ENCODE peak calls at places on chromosomes 4 and X, in seven cellular contexts. R is pancreas, K is endodermal cell, Q is adrenal gland, O is fibroblast of pulmonary artery, H is AG10803, L is coronary artery. U is an unnamed sample.

GRCh38 chr4:47209833-47210232 is 178.5 kb downstream of the GABRB1 start:
- DNase-seq in R (no peak), H (peak), Q (no peak), K (no peak), L (no peak), O (peak), U (no peak)

GRCh38 chrX:13364230-13364629 is 44.4 kb upstream of the ATXN3L start:
- DNase-seq in R (no peak), L (no peak), O (no peak), K (no peak), Q (no peak), H (peak), U (no peak)

GRCh38 chr4:138035781-138036258 is 206.3 kb downstream of the SLC7A11 start:
- DNase-seq in R (no peak), O (peak), Q (peak), K (peak), L (no peak), H (peak), U (no peak)

GRCh38 chrX:15948318-15948660 is 93.7 kb upstream of the AP1S2 start:
- DNase-seq in K (no peak), R (no peak), O (no peak), Q (no peak), H (no peak), L (no peak), U (no peak)

GRCh38 chr4:152310223-152310622 is 225.7 kb downstream of the FBXW7 start:
- DNase-seq in R (no peak), Q (no peak), O (peak), H (peak), K (no peak), L (no peak), U (no peak)

GRCh38 chrX:18955676-18956075 is 28.2 kb downstream of the PHKA2 start:
- DNase-seq in Q (no peak), O (no peak), H (no peak), K (no peak), R (no peak), L (no peak), U (no peak)

GRCh38 chr4:8507251-8507570 is 66.6 kb downstream of the TRMT44 start:
- DNase-seq in O (no peak), R (no peak), L (no peak), H (peak), Q (no peak), K (no peak), U (no peak)

GRCh38 chr4:129806986-129807385 is 711.0 kb downstream of the C4orf33 start:
- DNase-seq in K (no peak), Q (no peak), H (no peak), R (no peak), L (no peak), O (no peak), U (no peak)

GRCh38 chr4:47531954-47532321 is 46.9 kb downstream of the ATP10D start:
- DNase-seq in O (no peak), Q (peak), R (no peak), L (no peak), H (no peak), K (no peak), U (no peak)

GRCh38 chr4:88054909-88055308 is 47.5 kb downstream of the PKD2 start:
- DNase-seq in Q (peak), O (peak), R (no peak), L (no peak), H (peak), K (peak), U (no peak)

GRCh38 chrX:120299928-120300327 is 11.3 kb downstream of the TMEM255A start:
- DNase-seq in R (no peak), Q (peak), K (peak), L (no peak), O (no peak), H (no peak), U (no peak)

GRCh38 chrX:86829786-86830185 is 681.5 kb downstream of the DACH2 start:
- DNase-seq in H (no peak), K (no peak), O (no peak), L (no peak), Q (no peak), R (no peak), U (no peak)

GRCh38 chr4:120304801-120305200 is 238.2 kb upstream of the MAD2L1 start:
- DNase-seq in K (no peak), O (no peak), L (no peak), R (no peak), H (no peak), Q (no peak), U (no peak)

GRCh38 chr4:186021461-186022167 is 47.3 kb upstream of the TLR3 start:
- DNase-seq in K (peak), R (no peak), H (peak), L (no peak), Q (peak), O (peak), U (peak)

GRCh38 chrX:30302957-30303356 is 6.2 kb downstream of the NR0B1 start:
- DNase-seq in O (no peak), H (peak), Q (peak), L (no peak), R (no peak), K (peak), U (no peak)

GRCh38 chr4:65624651-65625050 is 45.6 kb downstream of the EPHA5 start:
- DNase-seq in Q (no peak), R (no peak), L (no peak), O (no peak), H (no peak), K (no peak), U (no peak)

GRCh38 chrX:46279214-46279924 is 265.9 kb downstream of the ZNF674 start:
- DNase-seq in O (no peak), L (no peak), R (no peak), K (no peak), Q (no peak), H (no peak), U (no peak)

GRCh38 chrX:109974906-109975655 is 27.8 kb upstream of the TMEM164 start:
- DNase-seq in H (no peak), L (no peak), R (no peak), Q (no peak), K (no peak), O (no peak), U (no peak)

GRCh38 chrX:390459-390858 is 3.8 kb upstream of the PPP2R3B start:
- DNase-seq in Q (no peak), L (no peak), R (no peak), K (no peak), O (no peak), H (no peak), U (no peak)

GRCh38 chr4:168095776-168096443 is 3.6 kb downstream of the ANXA10 start:
- DNase-seq in O (no peak), L (no peak), Q (no peak), R (no peak), K (no peak), H (no peak), U (no peak)

GRCh38 chr4:98573791-98574190 is 84.6 kb downstream of the TSPAN5 start:
- DNase-seq in Q (no peak), H (no peak), R (no peak), K (no peak), L (no peak), O (no peak), U (no peak)

GRCh38 chr4:7132249-7132648 is 60.1 kb upstream of the SORCS2 start:
- DNase-seq in K (no peak), H (no peak), O (no peak), L (no peak), Q (no peak), R (no peak), U (no peak)

GRCh38 chr4:110904435-110905050 is 281.7 kb upstream of the PITX2 start:
- DNase-seq in Q (no peak), H (no peak), K (no peak), L (no peak), R (no peak), O (no peak), U (no peak)

GRCh38 chrX:11887175-11887574 is 129.1 kb downstream of the MSL3 start:
- DNase-seq in H (no peak), Q (no peak), L (no peak), R (no peak), O (no peak), K (peak), U (no peak)

GRCh38 chr4:833156-833555 is 7.2 kb upstream of the CPLX1 start:
- DNase-seq in R (no peak), O (no peak), Q (no peak), K (no peak), H (no peak), L (no peak), U (no peak)

GRCh38 chrX:15142084-15142715 is 127.7 kb downstream of the ASB9 start:
- DNase-seq in H (peak), K (no peak), O (no peak), Q (no peak), R (no peak), L (no peak), U (no peak)

GRCh38 chrX:129522184-129523059 is 868 bp downstream of the SMARCA1 start:
- DNase-seq in O (peak), L (peak), Q (peak), H (peak), R (peak), K (peak), U (peak)

GRCh38 chrX:113920661-113921060 is 663.2 kb upstream of the HTR2C start:
- DNase-seq in L (no peak), Q (no peak), K (no peak), H (no peak), R (no peak), O (no peak), U (no peak)

GRCh38 chrX:68721991-68722860 is 74.8 kb downstream of the STARD8 start:
- DNase-seq in H (no peak), R (no peak), L (no peak), K (no peak), Q (no peak), O (no peak), U (no peak)

GRCh38 chr4:98522062-98522461 is 136.3 kb downstream of the TSPAN5 start:
- DNase-seq in Q (no peak), O (peak), H (no peak), L (no peak), K (no peak), R (no peak), U (no peak)

GRCh38 chrX:154411981-154412340 is 622 bp downstream of the TAFAZZIN start:
- DNase-seq in O (peak), K (peak), H (peak), Q (peak), L (no peak), R (peak), U (peak)

GRCh38 chr4:82797048-82797590 is 1.5 kb downstream of the SCD5 start:
- DNase-seq in L (no peak), O (no peak), R (no peak), K (no peak), H (no peak), Q (no peak), U (no peak)

DNA sequence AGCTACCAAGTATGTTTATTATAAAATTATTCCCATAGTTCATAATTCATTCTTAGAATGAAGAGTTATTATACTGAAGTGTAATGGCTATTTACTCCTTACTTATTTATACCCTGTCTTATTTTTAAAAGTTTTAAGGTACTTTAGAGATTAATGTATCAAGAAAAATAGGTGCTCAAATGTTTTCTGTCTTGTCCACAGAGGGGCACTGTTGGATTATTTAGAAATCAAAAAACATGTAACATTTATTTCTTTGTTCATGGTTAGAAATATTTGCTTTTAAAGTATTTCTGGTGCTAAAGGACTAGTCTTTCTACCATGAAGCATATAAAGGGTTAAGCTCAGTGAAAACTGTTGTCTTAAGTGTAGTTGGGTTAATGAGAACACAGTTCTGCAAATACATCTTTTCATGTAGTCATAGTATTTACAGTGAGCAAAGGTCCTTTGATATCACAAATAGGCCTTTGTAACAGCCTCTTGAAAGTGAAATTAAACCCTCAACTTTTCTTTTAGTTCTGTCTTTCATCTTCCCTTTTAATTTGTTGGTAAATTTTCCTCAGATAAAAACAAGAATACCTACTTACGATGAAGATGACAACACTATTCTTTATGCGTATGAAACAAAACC is 7.7 kb downstream of the SCML1 start:
- DNase-seq in Q (no peak), H (no peak), R (no peak), O (no peak), K (no peak), L (no peak), U (no peak)
- TF ChIP-seq CTCF in Q (no peak), H (peak), R (no peak), O (peak), K (peak), L (no peak), U (peak)

GRCh38 chrX:133412665-133413064 is 2.6 kb downstream of the GPC4 start:
- DNase-seq in H (no peak), O (no peak), R (no peak), K (no peak), Q (no peak), L (no peak), U (no peak)

GRCh38 chrX:133413218-133413925 is 1.9 kb downstream of the GPC4 start:
- DNase-seq in O (no peak), L (no peak), H (no peak), Q (no peak), K (peak), R (peak), U (no peak)

GRCh38 chrX:133414399-133415275 is 652 bp downstream of the GPC4 start:
- DNase-seq in O (peak), Q (peak), R (peak), L (no peak), H (peak), K (peak), U (peak)

GRCh38 chrX:133417364-133417763 is 2.1 kb upstream of the GPC4 start:
- DNase-seq in R (no peak), L (no peak), Q (no peak), O (no peak), H (no peak), K (peak), U (no peak)

GRCh38 chrX:133415276-133416105 is at the start of gene GPC4:
- DNase-seq in O (peak), K (peak), L (peak), R (peak), H (peak), Q (peak), U (peak)
- TF ChIP-seq CTCF in O (no peak), K (peak), L (no peak), R (no peak), H (no peak), Q (no peak), U (no peak)

GRCh38 chrX:107272431-107272921 is 66.1 kb downstream of the DNAAF6 start:
- DNase-seq in Q (peak), O (no peak), R (peak), K (peak), L (no peak), H (no peak), U (no peak)
- TF ChIP-seq CTCF in Q (no peak), O (no peak), R (no peak), K (peak), L (no peak), H (no peak), U (no peak)

GRCh38 chr4:123127218-123127617 is 204.8 kb upstream of the NUDT6 start:
- DNase-seq in O (peak), R (no peak), L (no peak), H (peak), Q (no peak), K (no peak), U (no peak)
- TF ChIP-seq CTCF in O (peak), R (no peak), L (no peak), H (peak), Q (no peak), K (peak), U (peak)

DNA sequence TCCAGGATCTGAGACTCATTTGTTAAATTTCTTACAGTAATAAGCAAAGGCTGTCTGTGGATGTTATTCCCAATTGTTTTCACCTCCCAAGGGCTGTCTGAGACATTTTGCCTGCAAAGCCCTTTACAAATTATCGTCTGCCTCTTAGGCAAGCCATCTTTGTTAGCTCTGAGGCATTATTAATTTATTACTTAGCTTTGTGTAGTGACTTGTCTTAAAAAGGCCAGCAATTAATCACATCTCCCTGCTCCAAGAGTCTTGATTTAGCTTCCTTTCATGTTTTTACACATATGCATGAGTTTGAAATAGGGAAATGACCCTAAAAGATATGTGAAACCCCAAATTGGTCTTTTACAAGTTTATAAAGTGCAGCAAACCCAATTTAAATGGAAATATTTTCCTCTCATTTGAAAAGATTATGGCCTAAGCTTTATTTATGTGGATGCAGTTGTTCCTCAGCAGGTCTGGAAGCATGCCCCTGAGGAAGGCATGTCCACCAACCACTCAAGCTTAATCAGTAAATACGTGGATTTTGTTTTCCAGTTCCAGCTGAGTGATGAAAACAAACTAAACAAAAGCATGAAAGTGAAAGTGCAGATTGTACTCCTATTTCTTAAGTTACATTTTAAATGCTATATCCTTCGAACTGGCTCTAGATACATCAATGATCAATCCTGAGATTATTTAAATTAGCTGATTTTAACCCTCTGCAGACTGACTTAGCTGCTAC is 173.6 kb upstream of the LNX1 start:
- DNase-seq in K (no peak), O (no peak), R (no peak), Q (no peak), L (no peak), H (peak), U (no peak)
- TF ChIP-seq CTCF in K (no peak), O (no peak), R (no peak), Q (no peak), L (no peak), H (no peak), U (no peak)

GRCh38 chr4:84578540-84579409 is 4.2 kb upstream of the CDS1 start:
- DNase-seq in Q (peak), L (no peak), R (no peak), O (peak), K (peak), H (peak), U (no peak)
- TF ChIP-seq CTCF in Q (peak), L (peak), R (no peak), O (peak), K (peak), H (peak), U (peak)

DNA sequence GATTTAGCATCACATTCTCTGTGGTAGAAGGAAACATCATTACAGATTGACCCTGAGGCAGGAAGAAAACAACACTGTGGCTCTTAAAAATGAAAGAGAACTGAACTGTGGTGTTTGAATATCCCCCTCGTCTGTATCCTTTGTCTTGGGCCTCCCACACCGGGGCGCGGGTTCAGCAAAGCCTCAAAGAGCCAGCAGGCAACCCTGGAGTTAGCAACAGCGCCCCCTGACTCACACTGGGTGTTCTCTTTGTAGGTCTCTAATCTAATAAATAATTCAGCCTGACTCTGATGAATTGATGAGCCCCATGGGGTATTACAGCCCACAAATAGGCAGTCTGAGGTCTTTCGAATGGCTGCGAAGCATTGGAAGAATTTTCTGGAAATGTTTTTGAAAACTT is 46.1 kb upstream of the CTSO start:
- DNase-seq in Q (no peak), R (no peak), L (no peak), O (no peak), H (no peak), K (peak), U (no peak)
- TF ChIP-seq CTCF in Q (no peak), R (no peak), L (no peak), O (peak), H (peak), K (peak), U (peak)

GRCh38 chr4:142840516-142841123 is 5.5 kb downstream of the INPP4B start:
- DNase-seq in K (no peak), H (peak), L (no peak), O (peak), R (no peak), Q (no peak), U (no peak)
- TF ChIP-seq CTCF in K (peak), H (peak), L (peak), O (peak), R (peak), Q (peak), U (peak)

GRCh38 chr4:4558881-4559280 is 17.0 kb upstream of the STX18 start:
- DNase-seq in L (no peak), Q (no peak), R (no peak), O (no peak), H (no peak), K (no peak), U (no peak)

GRCh38 chr4:4560136-4560535 is 18.3 kb upstream of the STX18 start:
- DNase-seq in R (no peak), O (no peak), H (peak), L (no peak), K (no peak), Q (no peak), U (no peak)

GRCh38 chr4:4564522-4564921 is 22.7 kb upstream of the STX18 start:
- DNase-seq in O (no peak), R (no peak), K (no peak), H (peak), Q (no peak), L (no peak), U (no peak)

GRCh38 chr4:4555916-4556315 is 14.1 kb upstream of the STX18 start:
- DNase-seq in L (no peak), O (peak), Q (no peak), H (peak), R (no peak), K (no peak), U (no peak)

DNA sequence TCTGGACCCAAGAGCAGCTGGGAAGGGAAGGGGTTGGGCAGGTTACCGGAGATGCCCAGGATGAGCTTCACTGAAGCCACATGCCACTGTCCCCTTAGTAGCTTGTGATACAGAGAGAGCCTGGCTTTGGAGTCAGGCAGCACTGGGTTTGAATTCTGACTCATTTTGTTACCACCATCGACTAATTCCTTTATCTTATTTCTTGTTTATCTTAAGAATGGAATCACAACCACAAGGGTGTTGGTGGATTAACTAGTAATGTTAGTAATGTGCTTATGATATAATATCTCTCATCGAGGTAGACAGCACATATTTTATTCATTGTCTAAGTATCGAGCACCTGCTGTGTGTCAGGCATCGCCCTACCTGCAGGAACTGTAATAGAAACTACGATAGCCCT is 17.7 kb upstream of the STX18 start:
- DNase-seq in O (no peak), Q (no peak), K (no peak), R (no peak), H (peak), L (no peak), U (no peak)
- TF ChIP-seq CTCF in O (no peak), Q (no peak), K (no peak), R (no peak), H (no peak), L (no peak), U (no peak)